ENCODE peak calls at places on chromosomes 7 and 10, in seven cellular contexts. One of them, this sample, is unnamed.

GRCh38 chr7:150420242-150420641 is 30.2 kb upstream of the GIMAP8 start:
- DNase-seq in fibroblast of the conjunctiva: no peak
- DNase-seq in activated T-helper 1 cell treated with anti-CD3 and anti-CD28 coated beads, Interleukin-2, amount 50 U/mL, for 16 hours: no peak
- DNase-seq in left cardiac atrium: no peak
- DNase-seq in T47D: no peak
- DNase-seq in left colon: no peak
- DNase-seq in stimulated activated CD8-positive, alpha-beta memory T cell treated with anti-CD3 and anti-CD28 coated beads, Interleukin-2, amount 100 ng/mL, for 48 hours: no peak
- DNase-seq in this sample: no peak

GRCh38 chr10:26445411-26446031 is 7.4 kb downstream of the APBB1IP start:
- DNase-seq in fibroblast of the conjunctiva: peak
- DNase-seq in left cardiac atrium: no peak
- DNase-seq in T47D: no peak
- DNase-seq in left colon: no peak
- DNase-seq in stimulated activated CD8-positive, alpha-beta memory T cell treated with anti-CD3 and anti-CD28 coated beads, Interleukin-2, amount 100 ng/mL, for 48 hours: no peak
- DNase-seq in activated T-helper 1 cell treated with anti-CD3 and anti-CD28 coated beads, Interleukin-2, amount 50 U/mL, for 16 hours: no peak
- DNase-seq in this sample: no peak

GRCh38 chr7:1811850-1812692 is 142.0 kb downstream of the ELFN1 start:
- DNase-seq in fibroblast of the conjunctiva: no peak
- DNase-seq in T47D: peak
- DNase-seq in activated T-helper 1 cell treated with anti-CD3 and anti-CD28 coated beads, Interleukin-2, amount 50 U/mL, for 16 hours: no peak
- DNase-seq in stimulated activated CD8-positive, alpha-beta memory T cell treated with anti-CD3 and anti-CD28 coated beads, Interleukin-2, amount 100 ng/mL, for 48 hours: no peak
- DNase-seq in left colon: no peak
- DNase-seq in left cardiac atrium: no peak
- DNase-seq in this sample: peak

GRCh38 chr10:28874210-28874609 is 196.9 kb downstream of the BAMBI start:
- DNase-seq in fibroblast of the conjunctiva: no peak
- DNase-seq in left colon: no peak
- DNase-seq in T47D: no peak
- DNase-seq in activated T-helper 1 cell treated with anti-CD3 and anti-CD28 coated beads, Interleukin-2, amount 50 U/mL, for 16 hours: no peak
- DNase-seq in stimulated activated CD8-positive, alpha-beta memory T cell treated with anti-CD3 and anti-CD28 coated beads, Interleukin-2, amount 100 ng/mL, for 48 hours: no peak
- DNase-seq in left cardiac atrium: no peak
- DNase-seq in this sample: no peak

GRCh38 chr7:156036153-156036552 is 223.9 kb upstream of the SHH start:
- DNase-seq in left cardiac atrium: no peak
- DNase-seq in T47D: no peak
- DNase-seq in activated T-helper 1 cell treated with anti-CD3 and anti-CD28 coated beads, Interleukin-2, amount 50 U/mL, for 16 hours: no peak
- DNase-seq in stimulated activated CD8-positive, alpha-beta memory T cell treated with anti-CD3 and anti-CD28 coated beads, Interleukin-2, amount 100 ng/mL, for 48 hours: no peak
- DNase-seq in left colon: no peak
- DNase-seq in fibroblast of the conjunctiva: no peak
- DNase-seq in this sample: peak

GRCh38 chr10:7738536-7739407 is 35.7 kb downstream of the ITIH2 start:
- DNase-seq in left cardiac atrium: no peak
- DNase-seq in activated T-helper 1 cell treated with anti-CD3 and anti-CD28 coated beads, Interleukin-2, amount 50 U/mL, for 16 hours: no peak
- DNase-seq in fibroblast of the conjunctiva: no peak
- DNase-seq in stimulated activated CD8-positive, alpha-beta memory T cell treated with anti-CD3 and anti-CD28 coated beads, Interleukin-2, amount 100 ng/mL, for 48 hours: no peak
- DNase-seq in left colon: no peak
- DNase-seq in T47D: no peak
- DNase-seq in this sample: no peak

GRCh38 chr7:44849277-44850210 is 1.7 kb upstream of the H2AZ2 start:
- DNase-seq in fibroblast of the conjunctiva: no peak
- DNase-seq in activated T-helper 1 cell treated with anti-CD3 and anti-CD28 coated beads, Interleukin-2, amount 50 U/mL, for 16 hours: no peak
- DNase-seq in stimulated activated CD8-positive, alpha-beta memory T cell treated with anti-CD3 and anti-CD28 coated beads, Interleukin-2, amount 100 ng/mL, for 48 hours: no peak
- DNase-seq in T47D: no peak
- DNase-seq in left colon: no peak
- DNase-seq in left cardiac atrium: no peak
- DNase-seq in this sample: no peak

GRCh38 chr7:12640299-12641096 is 46.9 kb upstream of the ARL4A start:
- DNase-seq in left colon: no peak
- DNase-seq in fibroblast of the conjunctiva: no peak
- DNase-seq in left cardiac atrium: no peak
- DNase-seq in stimulated activated CD8-positive, alpha-beta memory T cell treated with anti-CD3 and anti-CD28 coated beads, Interleukin-2, amount 100 ng/mL, for 48 hours: no peak
- DNase-seq in T47D: no peak
- DNase-seq in activated T-helper 1 cell treated with anti-CD3 and anti-CD28 coated beads, Interleukin-2, amount 50 U/mL, for 16 hours: no peak
- DNase-seq in this sample: no peak

GRCh38 chr7:44914992-44915607 is 29.8 kb upstream of the PURB start:
- DNase-seq in stimulated activated CD8-positive, alpha-beta memory T cell treated with anti-CD3 and anti-CD28 coated beads, Interleukin-2, amount 100 ng/mL, for 48 hours: peak
- DNase-seq in left cardiac atrium: no peak
- DNase-seq in left colon: no peak
- DNase-seq in activated T-helper 1 cell treated with anti-CD3 and anti-CD28 coated beads, Interleukin-2, amount 50 U/mL, for 16 hours: peak
- DNase-seq in T47D: no peak
- DNase-seq in fibroblast of the conjunctiva: no peak
- DNase-seq in this sample: no peak

GRCh38 chr7:35799846-35800717 is 775 bp upstream of the SEPTIN7 start:
- DNase-seq in activated T-helper 1 cell treated with anti-CD3 and anti-CD28 coated beads, Interleukin-2, amount 50 U/mL, for 16 hours: peak
- DNase-seq in left cardiac atrium: peak
- DNase-seq in left colon: peak
- DNase-seq in fibroblast of the conjunctiva: peak
- DNase-seq in T47D: peak
- DNase-seq in stimulated activated CD8-positive, alpha-beta memory T cell treated with anti-CD3 and anti-CD28 coated beads, Interleukin-2, amount 100 ng/mL, for 48 hours: peak
- DNase-seq in this sample: peak